ENCODE peak calls at places on chromosomes 3 and 15, in eight cellular contexts. R is neural progenitor cell, I is neural crest cell, O is endodermal cell, Y is GM23338, Q is PC-3, U is nephron progenitor cell, Z is OCI-LY7. D is an unnamed sample.

GRCh38 chr3:45988100-45988761 is 7.4 kb downstream of the FYCO1 start:
- DNase-seq in R (no peak), I (no peak), O (no peak), Y (no peak), Q (no peak), U (no peak), Z (no peak), D (no peak)

GRCh38 chr3:154421067-154421466 is 8.9 kb downstream of the GPR149 start:
- DNase-seq in R (peak; percentile 49), I (peak; percentile 53), O (peak; percentile 75), Y (peak; percentile 68), Q (peak; percentile 41), U (peak; percentile 76), Z (peak; percentile 2), D (no peak)

GRCh38 chr15:84079885-84080777 is 155.4 kb upstream of the GOLGA6L4 start:
- DNase-seq in R (peak; percentile 84), I (peak; percentile 45), O (peak; percentile 85), Y (peak; percentile 85), Q (no peak), U (peak; percentile 70), Z (peak; percentile 53), D (peak; percentile 78)

GRCh38 chr15:42453826-42454225 is 37.1 kb downstream of the ZNF106 start:
- DNase-seq in R (no peak), I (no peak), O (no peak), Y (no peak), Q (no peak), U (no peak), Z (no peak), D (no peak)

GRCh38 chr15:62390793-62391543 is 225.9 kb upstream of the C2CD4B start:
- DNase-seq in R (peak; percentile 82), I (peak; percentile 52), O (peak; percentile 86), Y (peak; percentile 77), Q (peak; percentile 14), U (peak; percentile 61), Z (peak; percentile 47), D (peak; percentile 63)

GRCh38 chr3:34012102-34012461 is 213.7 kb downstream of the PDCD6IP start:
- DNase-seq in R (peak; percentile 14), I (no peak), O (no peak), Y (no peak), Q (peak; percentile 98), U (no peak), Z (no peak), D (no peak)

GRCh38 chr3:13379191-13379830 is 40.8 kb downstream of the NUP210 start:
- DNase-seq in R (no peak), I (no peak), O (no peak), Y (no peak), Q (peak; percentile 37), U (no peak), Z (no peak), D (no peak)

GRCh38 chr3:66023728-66024390 is 14.9 kb downstream of the MAGI1 start:
- DNase-seq in R (no peak), I (no peak), O (no peak), Y (no peak), Q (no peak), U (no peak), Z (no peak), D (no peak)

GRCh38 chr3:10609134-10609533 is 103.7 kb upstream of the ATP2B2 start:
- DNase-seq in R (no peak), I (no peak), O (no peak), Y (no peak), Q (no peak), U (no peak), Z (no peak), D (no peak)

GRCh38 chr3:184965639-184966430 is 153.9 kb downstream of the VPS8 start:
- DNase-seq in R (peak; percentile 8), I (no peak), O (no peak), Y (peak; percentile 27), Q (no peak), U (no peak), Z (no peak), D (no peak)

GRCh38 chr3:72591522-72592421 is 256.5 kb downstream of the SHQ1 start:
- DNase-seq in R (peak; percentile 86), I (peak; percentile 42), O (peak; percentile 80), Y (peak; percentile 57), Q (peak; percentile 88), U (peak; percentile 47), Z (no peak), D (no peak)

GRCh38 chr3:13932578-13933295 is 52.9 kb upstream of the WNT7A start:
- DNase-seq in R (no peak), I (no peak), O (no peak), Y (peak; percentile 22), Q (no peak), U (no peak), Z (no peak), D (no peak)

GRCh38 chr3:126351771-126352475 is 5.3 kb downstream of the KLF15 start:
- DNase-seq in R (no peak), I (no peak), O (no peak), Y (no peak), Q (no peak), U (no peak), Z (no peak), D (peak; percentile 9)

GRCh38 chr3:30523366-30523765 is 83.0 kb upstream of the TGFBR2 start:
- DNase-seq in R (no peak), I (no peak), O (no peak), Y (no peak), Q (no peak), U (no peak), Z (no peak), D (no peak)

GRCh38 chr15:98455899-98456298 is 192.4 kb upstream of the IGF1R start:
- DNase-seq in R (no peak), I (no peak), O (no peak), Y (no peak), Q (peak; percentile 15), U (no peak), Z (no peak), D (no peak)

GRCh38 chr3:179046497-179047353 is 24.9 kb downstream of the ZMAT3 start:
- DNase-seq in R (no peak), I (no peak), O (no peak), Y (no peak), Q (no peak), U (no peak), Z (peak; percentile 4), D (no peak)

GRCh38 chr3:14630404-14631100 is 21.0 kb upstream of the CCDC174 start:
- DNase-seq in R (no peak), I (no peak), O (peak; percentile 50), Y (no peak), Q (no peak), U (no peak), Z (no peak), D (no peak)

GRCh38 chr3:73805435-73805834 is 180.7 kb upstream of the PDZRN3 start:
- DNase-seq in R (no peak), I (no peak), O (no peak), Y (no peak), Q (no peak), U (no peak), Z (no peak), D (no peak)

GRCh38 chr15:81108427-81108826 is 25.6 kb upstream of the CFAP161 start:
- DNase-seq in R (peak; percentile 41), I (peak; percentile 16), O (peak; percentile 64), Y (peak; percentile 66), Q (peak; percentile 26), U (peak; percentile 15), Z (peak; percentile 38), D (no peak)
- TF ChIP-seq CTCF in R (peak; percentile 65), I (peak; percentile 59), O (peak; percentile 82), Y (peak; percentile 54), Q (peak; percentile 60), U (peak; percentile 57), Z (peak; percentile 81), D (peak; percentile 62)

DNA sequence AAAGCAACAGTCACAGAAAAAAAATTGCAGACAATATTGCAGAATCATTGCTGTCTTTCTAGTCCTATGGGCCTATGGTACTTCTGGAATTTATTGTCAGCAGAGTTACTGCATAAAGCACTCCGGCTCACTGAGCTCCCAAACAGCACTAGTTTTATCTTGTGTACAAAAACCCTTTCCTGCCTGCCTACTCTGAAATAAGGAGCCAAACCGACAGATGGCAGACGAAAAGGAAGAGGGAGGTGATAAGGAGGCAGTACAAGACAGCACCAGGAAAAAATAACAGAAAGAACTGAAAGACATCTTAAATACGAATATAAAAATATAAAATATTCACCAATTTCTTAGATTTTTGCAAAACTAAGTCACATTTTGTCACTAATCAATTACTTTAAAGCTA is 15.6 kb downstream of the HERC1 start:
- DNase-seq in R (peak; percentile 12), I (no peak), O (no peak), Y (peak; percentile 26), Q (no peak), U (no peak), Z (no peak), D (no peak)
- TF ChIP-seq CTCF in R (peak; percentile 6), I (no peak), O (peak; percentile 25), Y (no peak), Q (no peak), U (no peak), Z (no peak), D (no peak)

GRCh38 chr15:94154255-94154654 is 77.1 kb upstream of the MCTP2 start:
- DNase-seq in R (no peak), I (no peak), O (no peak), Y (peak; percentile 9), Q (no peak), U (no peak), Z (no peak), D (no peak)
- TF ChIP-seq CTCF in R (peak; percentile 29), I (peak; percentile 32), O (peak; percentile 53), Y (no peak), Q (peak; percentile 32), U (no peak), Z (peak; percentile 56), D (no peak)

GRCh38 chr3:158127250-158128219 is 17.6 kb downstream of the RSRC1 start:
- DNase-seq in R (no peak), I (no peak), O (no peak), Y (no peak), Q (peak; percentile 56), U (no peak), Z (no peak), D (no peak)
- TF ChIP-seq CTCF in R (no peak), I (no peak), O (no peak), Y (no peak), Q (no peak), U (no peak), Z (no peak), D (no peak)

GRCh38 chr3:167734498-167735232 is at the start of gene PDCD10:
- DNase-seq in R (peak; percentile 99), I (peak; percentile 89), O (peak; percentile 99), Y (peak; percentile 100), Q (peak; percentile 99), U (peak; percentile 94), Z (peak; percentile 99), D (peak; percentile 96)
- TF ChIP-seq CTCF in R (no peak), I (no peak), O (no peak), Y (no peak), Q (no peak), U (no peak), Z (no peak), D (no peak)

D was measured in glutamatergic neuron.